ENCODE peak calls at places on chromosomes 3 and 15, in eight cellular contexts. V, F, W, Z, R, X, K and H are unnamed samples.
A peak's percentile ranks its signal among the peaks of the same experiment; 100 is the strongest.

GRCh38 chr3:134353831-134354611 is 20.2 kb downstream of the AMOTL2 start:
- DNase-seq in W (no peak), X (no peak), R (no peak), Z (peak; percentile 80), K (peak; percentile 56), V (peak; percentile 38), F (no peak), H (no peak)

GRCh38 chr3:161263057-161263456 is 41.9 kb downstream of the NMD3 start:
- DNase-seq in F (no peak), V (no peak), W (no peak), Z (no peak), X (no peak), K (no peak), R (no peak), H (no peak)

GRCh38 chr15:40828447-40829036 is at the start of gene PPP1R14D:
- DNase-seq in W (no peak), V (peak; percentile 88), F (no peak), R (no peak), K (no peak), Z (no peak), X (no peak), H (no peak)

GRCh38 chr3:147394168-147394941 is 12.0 kb downstream of the ZIC4 start:
- DNase-seq in F (no peak), K (no peak), X (no peak), R (no peak), Z (no peak), V (no peak), W (no peak), H (no peak)

GRCh38 chr3:81496407-81497104 is 264.9 kb downstream of the GBE1 start:
- DNase-seq in W (no peak), V (no peak), Z (no peak), K (no peak), R (no peak), X (no peak), F (no peak), H (no peak)

GRCh38 chr3:161349529-161350278 is 21.6 kb downstream of the SPTSSB start:
- DNase-seq in W (no peak), R (no peak), V (no peak), K (no peak), X (no peak), F (no peak), Z (no peak), H (no peak)

GRCh38 chr3:30644615-30645014 is 38.2 kb downstream of the TGFBR2 start:
- DNase-seq in R (no peak), K (peak; percentile 33), V (peak; percentile 47), F (no peak), X (no peak), W (peak; percentile 31), Z (peak; percentile 40), H (peak; percentile 97)

GRCh38 chr3:117488983-117489382 is 779.4 kb downstream of the TUSC7 start:
- DNase-seq in X (no peak), V (no peak), Z (no peak), K (no peak), F (no peak), R (no peak), W (no peak), H (no peak)

GRCh38 chr3:51932471-51933370 is 9.0 kb downstream of the RRP9 start:
- DNase-seq in Z (no peak), R (no peak), V (no peak), K (no peak), W (no peak), F (no peak), X (peak; percentile 37), H (no peak)

GRCh38 chr3:147431746-147432145 is 22.6 kb downstream of the ZIC1 start:
- DNase-seq in Z (no peak), X (no peak), V (no peak), F (no peak), K (no peak), W (no peak), R (no peak), H (no peak)

GRCh38 chr15:65902373-65902772 is 33.1 kb downstream of the RAB11A start:
- DNase-seq in F (peak; percentile 89), V (peak; percentile 80), X (peak; percentile 40), R (peak; percentile 57), Z (peak; percentile 53), K (peak; percentile 88), W (no peak), H (peak; percentile 35)

DNA sequence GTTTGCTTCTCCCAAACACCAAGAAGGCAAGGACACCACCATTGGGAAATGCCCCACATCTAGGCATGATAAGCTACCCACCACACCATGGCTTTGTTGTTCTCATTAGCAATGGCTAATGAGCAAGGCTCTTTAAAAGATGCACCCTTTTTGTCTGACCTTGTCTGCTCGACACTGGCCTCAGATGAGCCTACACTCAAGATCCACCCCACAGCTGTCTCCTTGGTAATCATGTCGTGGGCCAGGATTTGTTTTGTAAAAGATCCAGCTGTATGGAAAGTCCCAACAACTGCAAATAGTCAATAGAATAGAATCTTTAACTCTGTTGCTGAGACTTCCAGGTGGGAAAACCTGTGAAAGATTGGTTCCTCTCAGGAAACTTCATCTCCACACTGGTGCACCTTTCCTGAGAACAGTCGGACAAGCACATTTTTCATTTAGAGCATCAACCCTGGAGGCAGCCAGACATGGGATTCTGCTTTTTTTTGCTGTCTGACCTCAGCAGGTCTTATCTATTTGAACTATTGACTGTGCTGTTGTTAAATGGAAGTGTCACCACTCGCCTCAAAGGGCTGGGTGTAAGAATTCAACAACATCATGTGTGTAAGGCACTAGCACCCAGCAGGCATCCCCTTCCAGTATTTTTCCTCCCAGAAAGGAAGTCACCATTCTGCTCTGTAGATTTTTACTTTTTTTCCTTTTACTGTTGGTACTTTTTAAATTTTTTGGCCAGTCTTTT is 35.5 kb downstream of the DUT start:
- DNase-seq in X (no peak), W (no peak), F (no peak), V (no peak), R (no peak), K (no peak), Z (no peak), H (no peak)
- TF ChIP-seq EP300 in X (no peak), W (no peak), F (no peak), V (no peak), R (no peak), K (no peak), Z (no peak), H (no peak)

GRCh38 chr3:146090521-146090920 is 70.5 kb downstream of the PLOD2 start:
- DNase-seq in W (no peak), V (no peak), K (no peak), R (no peak), F (no peak), X (no peak), Z (no peak), H (no peak)
- H3K36me3 ChIP-seq in W (no peaks in the 10 kb centered on the region), V (no peaks in the 10 kb centered on the region), K (no peaks in the 10 kb centered on the region), R (no peaks in the 10 kb centered on the region), F (no peaks in the 10 kb centered on the region), X (no peaks in the 10 kb centered on the region), Z (no peaks in the 10 kb centered on the region), H (no peaks in the 10 kb centered on the region)

GRCh38 chr3:101858464-101858863 is 9.2 kb downstream of the NFKBIZ start:
- DNase-seq in R (no peak), F (no peak), Z (no peak), V (no peak), K (no peak), X (no peak), W (no peak), H (no peak)

GRCh38 chr3:101862453-101863165 is 13.3 kb downstream of the NFKBIZ start:
- DNase-seq in X (no peak), R (no peak), K (no peak), F (no peak), Z (no peak), V (no peak), W (no peak), H (no peak)

GRCh38 chr3:101859882-101860281 is 10.6 kb downstream of the NFKBIZ start:
- DNase-seq in K (no peak), Z (no peak), R (no peak), X (no peak), V (no peak), F (no peak), W (no peak), H (no peak)

GRCh38 chr3:101861978-101862421 is 12.7 kb downstream of the NFKBIZ start:
- DNase-seq in X (no peak), R (no peak), K (no peak), F (no peak), V (no peak), W (no peak), Z (no peak), H (no peak)

GRCh38 chr3:101861212-101861977 is 12.1 kb downstream of the NFKBIZ start:
- DNase-seq in W (no peak), V (no peak), F (no peak), Z (no peak), X (no peak), K (no peak), R (no peak), H (no peak)
- TF ChIP-seq POLR2A in W (no peak), V (no peak), F (no peak), Z (no peak), X (no peak), K (no peak), R (no peak), H (no peak)

DNA sequence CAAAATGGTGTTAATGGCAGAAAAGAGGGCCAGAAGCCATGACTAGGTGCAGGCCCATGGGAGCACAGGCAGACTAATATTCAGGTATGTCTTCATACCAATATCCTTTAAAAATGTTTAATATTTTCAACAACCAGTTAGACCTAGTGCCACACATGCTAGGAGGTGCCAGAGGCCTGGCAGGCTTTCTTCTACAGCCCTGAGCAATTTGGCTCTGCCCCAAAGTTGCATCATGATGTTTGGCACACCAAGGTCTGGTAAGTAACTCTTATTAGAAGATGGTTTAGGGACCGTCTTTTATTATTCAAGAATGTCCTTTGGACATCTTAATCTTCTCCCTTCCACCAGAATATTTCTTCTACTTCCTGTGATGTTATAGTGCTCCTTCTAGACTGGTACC is 34.8 kb downstream of the MITF start:
- DNase-seq in X (no peak), Z (peak; percentile 51), K (peak; percentile 51), R (no peak), F (no peak), W (peak; percentile 40), V (peak; percentile 17), H (peak; percentile 44)
- TF ChIP-seq EP300 in X (no peak), Z (no peak), K (no peak), R (no peak), F (no peak), W (no peak), V (no peak), H (no peak)

DNA sequence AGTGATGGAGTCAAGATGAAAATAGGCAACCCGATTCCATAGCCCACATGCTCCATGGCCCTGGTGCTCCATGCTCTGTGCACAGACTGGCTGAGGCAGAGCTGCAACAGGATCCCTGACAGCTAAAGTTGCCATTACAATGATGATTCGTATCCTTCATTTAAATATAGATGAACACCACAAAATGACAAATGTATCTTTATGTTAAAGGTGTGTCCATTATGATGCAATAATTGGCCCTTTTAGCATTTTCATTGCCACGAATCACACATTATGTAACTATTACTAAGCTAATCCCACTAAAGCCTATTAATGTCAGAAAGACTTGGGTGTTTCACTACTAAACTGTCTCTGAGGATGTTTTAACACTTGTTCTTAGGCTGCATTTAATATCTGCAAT is 270.2 kb upstream of the THBS1 start:
- DNase-seq in R (no peak), X (no peak), W (no peak), K (no peak), Z (no peak), F (no peak), V (no peak), H (no peak)
- H3K36me3 ChIP-seq in R (no peaks in the 10 kb centered on the region), X (no peaks in the 10 kb centered on the region), W (no peaks in the 10 kb centered on the region), K (no peaks in the 10 kb centered on the region), Z (no peaks in the 10 kb centered on the region), F (no peaks in the 10 kb centered on the region), V (no peaks in the 10 kb centered on the region), H (no peaks in the 10 kb centered on the region)